ENCODE peak calls at places on chromosomes 7 and 10, in five cellular contexts. W is GM18507, B is BJ, V is amniotic epithelial cell, M is HS-27A. G is an unnamed sample.

GRCh38 chr7:2172311-2173183 is 60.2 kb downstream of the MAD1L1 start:
- DNase-seq in W (no peak), B (peak), V (peak), M (peak), G (no peak)

GRCh38 chr10:2759203-2759602 is 308.1 kb upstream of the PFKP start:
- DNase-seq in W (no peak), B (no peak), V (no peak), M (no peak), G (no peak)

GRCh38 chr10:12902135-12902572 is 99.4 kb downstream of the CCDC3 start:
- DNase-seq in W (peak), B (no peak), V (peak), M (peak), G (peak)

GRCh38 chr7:79529896-79530235 is 76.4 kb upstream of the MAGI2 start:
- DNase-seq in W (no peak), B (no peak), V (peak), M (no peak), G (no peak)

GRCh38 chr10:32210306-32211045 is 136.5 kb downstream of the EPC1 start:
- DNase-seq in W (no peak), B (no peak), V (peak), M (no peak), G (no peak)

GRCh38 chr7:28470344-28470743 is 58.0 kb downstream of the CREB5 start:
- DNase-seq in W (no peak), B (no peak), V (no peak), M (no peak), G (no peak)

GRCh38 chr7:121328508-121329459 is at the start of gene WNT16:
- DNase-seq in W (no peak), B (no peak), V (no peak), M (no peak), G (no peak)

GRCh38 chr7:69018200-69018599 is 580.1 kb upstream of the AUTS2 start:
- DNase-seq in W (no peak), B (no peak), V (no peak), M (no peak), G (no peak)

GRCh38 chr10:84258034-84258695 is 13.3 kb downstream of the RGR start:
- DNase-seq in W (no peak), B (no peak), V (no peak), M (no peak), G (no peak)

GRCh38 chr7:131897016-131897789 is 340.8 kb upstream of the PODXL start:
- DNase-seq in W (no peak), B (peak), V (no peak), M (no peak), G (no peak)

GRCh38 chr7:131096267-131096927 is 231.3 kb upstream of the MKLN1 start:
- DNase-seq in W (no peak), B (no peak), V (peak), M (no peak), G (no peak)

GRCh38 chr7:123538897-123539296 is 4.5 kb upstream of the IQUB start:
- DNase-seq in W (no peak), B (no peak), V (peak), M (no peak), G (no peak)

G was measured in GM12864.